ENCODE peak calls at places on chromosomes 6 and 20, in five cellular contexts. N, E, C, W and J are unnamed samples.

GRCh38 chr20:41365785-41366545 is 653 bp downstream of the EMILIN3 start:
- DNase-seq in N (no peak), E (no peak), C (no peak), W (no peak), J (no peak)

GRCh38 chr6:38871745-38872568 is 156.8 kb downstream of the DNAH8 start:
- DNase-seq in N (peak), E (peak), C (peak), W (peak), J (peak)

GRCh38 chr20:46651091-46651962 is at the start of gene SLC13A3:
- DNase-seq in N (no peak), E (no peak), C (no peak), W (no peak), J (no peak)

GRCh38 chr6:134029495-134030455 is 22.6 kb downstream of the SLC2A12 start:
- DNase-seq in N (no peak), E (no peak), C (no peak), W (no peak), J (no peak)

GRCh38 chr6:153965996-153966395 is 73.0 kb upstream of the OPRM1 start:
- DNase-seq in N (no peak), E (no peak), C (no peak), W (no peak), J (no peak)

GRCh38 chr6:163554663-163555062 is 140.1 kb downstream of the QKI start:
- DNase-seq in N (no peak), E (no peak), C (peak), W (peak), J (no peak)

GRCh38 chr20:45861157-45862075 is 4.0 kb downstream of the ZSWIM3 start:
- DNase-seq in N (no peak), E (no peak), C (no peak), W (no peak), J (no peak)

GRCh38 chr6:22027226-22027725 is 269.6 kb downstream of the PRL start:
- DNase-seq in N (no peak), E (no peak), C (no peak), W (no peak), J (no peak)

GRCh38 chr6:106748547-106749207 is 119.3 kb downstream of the QRSL1 start:
- DNase-seq in N (no peak), E (no peak), C (no peak), W (no peak), J (no peak)

GRCh38 chr6:15389759-15390723 is 144.2 kb downstream of the JARID2 start:
- DNase-seq in N (peak), E (no peak), C (no peak), W (no peak), J (peak)

GRCh38 chr6:111474106-111474505 is 8.9 kb downstream of the REV3L start:
- DNase-seq in N (no peak), E (no peak), C (no peak), W (no peak), J (no peak)

GRCh38 chr6:3312604-3313167 is 53.9 kb downstream of the PSMG4 start:
- DNase-seq in N (no peak), E (no peak), C (no peak), W (no peak), J (no peak)

GRCh38 chr6:124203812-124204167 is 400.1 kb downstream of the NKAIN2 start:
- DNase-seq in N (no peak), E (no peak), C (no peak), W (no peak), J (no peak)

GRCh38 chr6:144528605-144529425 is 243.7 kb downstream of the UTRN start:
- DNase-seq in N (no peak), E (no peak), C (no peak), W (no peak), J (no peak)

GRCh38 chr20:21505810-21506530 is 7.9 kb downstream of the NKX2-2 start:
- DNase-seq in N (peak), E (no peak), C (peak), W (peak), J (no peak)

GRCh38 chr20:58556961-58557360 is 41.8 kb upstream of the APCDD1L start:
- DNase-seq in N (no peak), E (no peak), C (no peak), W (no peak), J (no peak)

GRCh38 chr20:753897-754635 is 14.2 kb downstream of the SLC52A3 start:
- DNase-seq in N (no peak), E (no peak), C (no peak), W (no peak), J (no peak)

GRCh38 chr20:3360752-3361151 is 46.7 kb downstream of the DNAAF9 start:
- DNase-seq in N (no peak), E (no peak), C (no peak), W (no peak), J (no peak)

GRCh38 chr6:82741325-82741995 is 324.2 kb downstream of the UBE3D start:
- DNase-seq in N (no peak), E (no peak), C (no peak), W (no peak), J (no peak)

GRCh38 chr6:121482004-121482693 is 46.7 kb downstream of the GJA1 start:
- DNase-seq in N (peak), E (no peak), C (no peak), W (no peak), J (no peak)

GRCh38 chr6:91268941-91269340 is 682.1 kb upstream of the MAP3K7 start:
- DNase-seq in N (no peak), E (no peak), C (no peak), W (no peak), J (no peak)

GRCh38 chr6:164085552-164086325 is 671.2 kb downstream of the QKI start:
- DNase-seq in N (no peak), E (no peak), C (no peak), W (no peak), J (no peak)

GRCh38 chr6:137717074-137718073 is 149.7 kb upstream of the TNFAIP3 start:
- DNase-seq in N (no peak), E (no peak), C (no peak), W (no peak), J (no peak)

GRCh38 chr6:108417027-108417426 is 122.2 kb downstream of the AFG1L start:
- DNase-seq in N (no peak), E (no peak), C (no peak), W (no peak), J (no peak)

GRCh38 chr6:12047304-12047703 is 35.2 kb downstream of the HIVEP1 start:
- DNase-seq in N (no peak), E (no peak), C (peak), W (peak), J (no peak)
- TF ChIP-seq POLR2AphosphoS5 in N (no peak), E (no peak), C (no peak), W (no peak), J (no peak)

DNA sequence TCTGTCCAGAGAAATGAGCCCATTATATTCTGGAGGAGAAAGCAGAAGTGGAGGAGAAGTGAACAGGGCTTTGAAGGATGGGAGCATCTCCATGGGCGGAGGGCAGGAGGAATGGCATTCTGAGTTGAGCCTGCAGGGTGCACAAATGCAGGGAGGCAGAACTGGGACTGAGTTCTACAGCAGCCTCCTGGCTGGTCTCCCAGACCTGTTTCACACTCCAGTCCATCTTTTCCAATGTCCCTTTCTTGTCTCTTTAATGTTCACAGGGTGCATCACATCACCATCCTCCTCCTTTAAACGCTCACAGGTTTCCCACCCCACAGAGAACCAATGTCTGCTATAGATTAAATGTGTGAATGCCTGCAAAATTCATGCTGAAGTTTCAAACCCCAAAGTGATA is 302.9 kb downstream of the PTPRT start:
- DNase-seq in N (no peak), E (no peak), C (no peak), W (no peak), J (no peak)
- TF ChIP-seq POLR2AphosphoS5 in N (no peak), E (no peak), C (no peak), W (no peak), J (no peak)

GRCh38 chr6:68740828-68741500 is 105.9 kb downstream of the ADGRB3 start:
- DNase-seq in N (no peak), E (no peak), C (no peak), W (no peak), J (no peak)
- TF ChIP-seq POLR2AphosphoS5 in N (no peak), E (no peak), C (no peak), W (no peak), J (no peak)

DNA sequence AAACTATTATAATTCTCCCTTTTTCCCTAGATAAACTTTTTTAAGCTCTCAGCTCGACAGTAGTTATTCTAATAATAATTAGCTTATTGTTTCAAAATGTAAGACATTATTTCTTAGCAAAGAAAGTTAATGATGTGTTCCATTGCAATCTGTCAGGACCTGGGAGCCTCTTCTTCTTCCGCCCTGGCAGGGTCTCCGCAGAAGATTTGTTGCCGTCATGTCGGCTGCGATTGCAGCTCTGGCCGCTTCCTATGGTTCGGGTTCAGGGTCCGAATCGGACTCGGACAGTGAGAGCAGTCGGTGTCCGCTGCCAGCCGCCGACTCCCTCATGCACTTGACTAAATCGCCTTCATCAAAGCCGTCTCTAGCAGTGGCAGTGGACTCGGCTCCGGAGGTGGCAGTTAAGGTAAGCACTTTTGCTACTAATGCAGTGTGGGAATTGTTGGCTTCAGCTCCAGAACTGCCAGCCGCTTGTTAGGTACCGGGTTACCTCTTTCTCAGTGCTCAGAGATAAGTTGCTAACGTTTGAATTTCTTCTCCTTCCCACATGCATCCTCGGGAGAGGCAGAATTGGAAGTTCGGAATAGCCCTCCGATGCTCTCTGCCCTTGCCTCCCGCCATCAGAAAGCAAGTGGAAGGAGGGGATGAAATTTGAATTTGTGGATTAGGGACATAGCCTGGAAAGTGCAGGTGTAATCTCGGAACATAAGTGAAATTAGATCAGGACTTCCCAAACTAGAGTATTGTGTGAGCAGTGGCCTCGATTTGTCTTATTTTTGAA is at the start of gene CDC40:
- DNase-seq in N (no peak), E (no peak), C (peak), W (peak), J (no peak)
- TF ChIP-seq POLR2AphosphoS5 in N (peak), E (peak), C (peak), W (no peak), J (no peak)